ENCODE peak calls at places on chromosomes 12 and 14, in ten cellular contexts. C is IMR-90, Z is tibial nerve, Q is gastrocnemius medialis, O is A549, Y is GM12878, I is body of pancreas, D is HepG2, A is adrenal gland, G is transverse colon. X is an unnamed sample.

GRCh38 chr14:104370256-104370870 is 209.2 kb upstream of the C14orf180 start:
- DNase-seq in C (no peak), Z (no peak), Q (no peak), O (peak), Y (no peak), I (no peak), D (peak), A (no peak), G (no peak), X (no peak)

GRCh38 chr12:102543494-102543893 is 63.1 kb upstream of the IGF1 start:
- DNase-seq in C (peak), Z (no peak), Q (no peak), O (no peak), Y (no peak), I (no peak), D (no peak), A (no peak), G (no peak), X (no peak)

GRCh38 chr14:106840258-106840657 is 1313.9 kb downstream of the TMEM121 start:
- DNase-seq in C (no peak), Z (no peak), Q (no peak), O (no peak), Y (no peak), I (no peak), D (no peak), A (no peak), G (no peak), X (no peak)

GRCh38 chr14:50359631-50360030 is 37.0 kb downstream of the CDKL1 start:
- DNase-seq in C (no peak), Z (no peak), Q (no peak), O (no peak), Y (no peak), I (no peak), D (no peak), A (no peak), G (no peak), X (no peak)

GRCh38 chr12:51162217-51162616 is 10.7 kb downstream of the TFCP2 start:
- DNase-seq in C (no peak), Z (no peak), Q (no peak), O (no peak), Y (no peak), I (no peak), D (no peak), A (no peak), G (no peak), X (no peak)

GRCh38 chr14:105151838-105152793 is 16.5 kb downstream of the JAG2 start:
- DNase-seq in C (no peak), Z (no peak), Q (peak), O (no peak), Y (no peak), I (no peak), D (no peak), A (no peak), G (no peak), X (no peak)

GRCh38 chr12:10182662-10183061 is 3.8 kb downstream of the TMEM52B start:
- DNase-seq in C (peak), Z (no peak), Q (no peak), O (no peak), Y (no peak), I (no peak), D (no peak), A (no peak), G (no peak), X (no peak)

GRCh38 chr12:22283508-22283907 is 51.0 kb downstream of the ST8SIA1 start:
- DNase-seq in C (no peak), Z (no peak), Q (no peak), O (no peak), Y (no peak), I (no peak), D (no peak), A (no peak), G (no peak), X (no peak)

GRCh38 chr14:104780513-104781030 is 15.0 kb downstream of the AKT1 start:
- DNase-seq in C (no peak), Z (no peak), Q (no peak), O (no peak), Y (no peak), I (no peak), D (no peak), A (no peak), G (no peak), X (no peak)

GRCh38 chr14:96352708-96353107 is 10.4 kb downstream of the ATG2B start:
- DNase-seq in C (peak), Z (no peak), Q (no peak), O (no peak), Y (no peak), I (no peak), D (no peak), A (no peak), G (no peak), X (no peak)

GRCh38 chr12:6426882-6427671 is 17.7 kb upstream of the CD27 start:
- DNase-seq in C (no peak), Z (no peak), Q (no peak), O (no peak), Y (peak), I (no peak), D (no peak), A (no peak), G (peak), X (no peak)

GRCh38 chr14:80275208-80275850 is 64.0 kb upstream of the DIO2 start:
- DNase-seq in C (peak), Z (no peak), Q (no peak), O (no peak), Y (no peak), I (no peak), D (no peak), A (no peak), G (no peak), X (no peak)

GRCh38 chr12:87413784-87414183 is 615.4 kb downstream of the C12orf50 start:
- DNase-seq in C (peak), Z (no peak), Q (no peak), O (no peak), Y (no peak), I (no peak), D (no peak), A (no peak), G (no peak), X (no peak)

GRCh38 chr14:34997762-34998161 is 15.0 kb downstream of the SRP54 start:
- DNase-seq in C (no peak), Z (no peak), Q (no peak), O (no peak), Y (no peak), I (no peak), D (no peak), A (no peak), G (no peak), X (no peak)

DNA sequence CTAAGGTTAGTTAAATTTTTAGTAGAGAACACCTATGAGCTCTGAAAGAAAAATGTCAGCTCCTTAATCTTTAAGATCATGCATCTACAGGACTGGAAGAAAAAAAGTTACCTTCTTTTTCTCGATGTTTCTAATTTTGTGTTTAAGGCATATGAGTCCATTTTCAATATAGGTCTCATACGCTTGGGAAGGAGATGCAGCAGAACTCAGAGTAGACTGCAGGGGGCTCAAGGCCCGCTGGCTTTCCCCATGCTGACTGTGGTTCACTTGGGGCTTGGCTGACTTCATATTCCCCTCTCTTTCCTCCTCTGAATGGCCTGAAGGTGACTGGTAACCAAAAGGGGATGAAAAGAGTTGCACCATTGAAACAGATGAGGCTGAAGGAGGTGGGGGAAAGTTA is 1.5 kb downstream of the CAPRIN2 start:
- DNase-seq in C (peak), Z (no peak), Q (no peak), O (peak), Y (no peak), I (no peak), D (peak), A (no peak), G (no peak), X (no peak)
- H3K4me3 ChIP-seq in C (peak), Z (no peak), Q (no peak), O (peak), Y (peak), I (no peak), D (peak), A (no peak), G (no peak), X (no peak)

GRCh38 chr12:128842579-128842978 is 10.7 kb upstream of the GLT1D1 start:
- DNase-seq in C (no peak), Z (no peak), Q (no peak), O (no peak), Y (no peak), I (no peak), D (no peak), A (no peak), G (no peak), X (no peak)

GRCh38 chr12:128844031-128844635 is 9.1 kb upstream of the GLT1D1 start:
- DNase-seq in C (no peak), Z (no peak), Q (no peak), O (no peak), Y (no peak), I (no peak), D (peak), A (no peak), G (no peak), X (no peak)

GRCh38 chr12:128843538-128843937 is 9.7 kb upstream of the GLT1D1 start:
- DNase-seq in C (no peak), Z (no peak), Q (no peak), O (no peak), Y (no peak), I (no peak), D (no peak), A (no peak), G (no peak), X (no peak)

GRCh38 chr12:128840862-128841468 is 12.3 kb upstream of the GLT1D1 start:
- DNase-seq in C (no peak), Z (no peak), Q (no peak), O (no peak), Y (no peak), I (no peak), D (no peak), A (no peak), G (no peak), X (no peak)
- H3K27ac ChIP-seq in C (no peak), Z (no peak), Q (no peak), O (no peak), Y (peak), I (no peak), D (no peak), A (no peak), G (no peak), X (no peak)

GRCh38 chr12:68930178-68930577 is 2.8 kb downstream of the CPM start:
- DNase-seq in C (no peak), Z (no peak), Q (no peak), O (no peak), Y (no peak), I (no peak), D (no peak), A (no peak), G (no peak), X (no peak)
- TF ChIP-seq POLR2A in C (no peak), Z (no peak), Q (no peak), O (no peak), Y (no peak), I (no peak), D (no peak), A (no peak), G (no peak), X (no peak)

DNA sequence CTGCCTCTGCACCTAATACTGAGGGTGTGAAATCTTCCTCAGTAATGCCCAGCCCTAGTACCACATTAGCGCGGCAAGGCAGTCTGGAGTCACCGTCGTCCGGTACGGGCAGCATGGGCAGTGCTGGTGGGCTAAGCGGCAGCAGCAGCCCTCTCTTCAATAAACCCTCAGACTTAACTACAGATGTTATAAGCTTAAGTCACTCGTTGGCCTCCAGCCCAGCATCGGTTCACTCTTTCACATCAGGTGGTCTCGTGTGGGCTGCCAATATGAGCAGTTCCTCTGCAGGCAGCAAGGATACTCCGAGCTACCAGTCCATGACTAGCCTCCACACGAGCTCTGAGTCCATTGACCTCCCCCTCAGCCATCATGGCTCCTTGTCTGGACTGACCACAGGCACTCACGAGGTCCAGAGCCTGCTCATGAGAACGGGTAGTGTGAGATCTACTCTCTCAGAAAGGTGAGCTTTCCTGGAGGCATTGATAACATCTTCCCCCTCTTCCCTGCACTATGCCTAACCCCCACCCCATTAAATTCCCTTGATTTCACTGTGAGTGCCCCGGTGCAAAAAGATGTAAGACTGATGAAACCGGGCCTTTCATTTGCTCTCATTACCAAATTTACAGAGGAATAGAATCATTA is 291.4 kb downstream of the NAV3 start:
- DNase-seq in C (peak), Z (no peak), Q (no peak), O (no peak), Y (no peak), I (no peak), D (no peak), A (no peak), G (no peak), X (no peak)
- H3K4me3 ChIP-seq in C (no peak), Z (no peak), Q (no peak), O (no peak), Y (no peak), I (no peak), D (no peak), A (no peak), G (no peak), X (no peak)

GRCh38 chr12:69054343-69055056 is 121.5 kb upstream of the CPM start:
- DNase-seq in C (no peak), Z (no peak), Q (no peak), O (no peak), Y (no peak), I (no peak), D (peak), A (no peak), G (no peak), X (no peak)
- H3K27ac ChIP-seq in C (no peak), Z (no peak), Q (no peak), O (no peak), Y (no peak), I (no peak), D (peak), A (no peak), G (no peak), X (no peak)

X was measured in uterus.